ENCODE peak calls at places on chromosomes 2 and 18, in four cellular contexts. One of them, this sample, is unnamed.

GRCh38 chr2:20221169-20221938 is 3.6 kb downstream of the SDC1 start:
- DNase-seq in GF-D8: no peak
- DNase-seq in Right ventricle myocardium superior: no peak
- DNase-seq in mammary epithelial cell: peak; percentile 75
- DNase-seq in this sample: no peak

GRCh38 chr2:241598487-241598886 is 38.5 kb downstream of the THAP4 start:
- DNase-seq in mammary epithelial cell: peak; percentile 11
- DNase-seq in GF-D8: no peak
- DNase-seq in Right ventricle myocardium superior: no peak
- DNase-seq in this sample: peak; percentile 71

GRCh38 chr2:27379383-27379839 is 1.1 kb downstream of the ZNF513 start:
- DNase-seq in mammary epithelial cell: no peak
- DNase-seq in GF-D8: no peak
- DNase-seq in Right ventricle myocardium superior: no peak
- DNase-seq in this sample: no peak

GRCh38 chr2:199757466-199757865 is 93.5 kb downstream of the FTCDNL1 start:
- DNase-seq in GF-D8: no peak
- DNase-seq in mammary epithelial cell: no peak
- DNase-seq in Right ventricle myocardium superior: peak; percentile 62
- DNase-seq in this sample: no peak

GRCh38 chr18:6044773-6045172 is 149.5 kb upstream of the TMEM200C start:
- DNase-seq in GF-D8: no peak
- DNase-seq in Right ventricle myocardium superior: no peak
- DNase-seq in mammary epithelial cell: no peak
- DNase-seq in this sample: no peak

GRCh38 chr2:33505966-33506365 is 29.5 kb downstream of the RASGRP3 start:
- DNase-seq in Right ventricle myocardium superior: no peak
- DNase-seq in mammary epithelial cell: peak; percentile 79
- DNase-seq in GF-D8: no peak
- DNase-seq in this sample: no peak

GRCh38 chr2:82790277-82791021 is 1668.6 kb downstream of the SUCLG1 start:
- DNase-seq in Right ventricle myocardium superior: no peak
- DNase-seq in GF-D8: no peak
- DNase-seq in mammary epithelial cell: no peak
- DNase-seq in this sample: peak; percentile 72

GRCh38 chr2:29213871-29214341 is 98.7 kb downstream of the CLIP4 start:
- DNase-seq in mammary epithelial cell: no peak
- DNase-seq in GF-D8: no peak
- DNase-seq in Right ventricle myocardium superior: no peak
- DNase-seq in this sample: peak; percentile 74

GRCh38 chr2:72415256-72415655 is 267.6 kb upstream of the CYP26B1 start:
- DNase-seq in GF-D8: no peak
- DNase-seq in Right ventricle myocardium superior: no peak
- DNase-seq in mammary epithelial cell: peak; percentile 18
- DNase-seq in this sample: no peak

GRCh38 chr18:77071711-77072292 is 60.8 kb downstream of the MBP start:
- DNase-seq in Right ventricle myocardium superior: no peak
- DNase-seq in GF-D8: no peak
- DNase-seq in mammary epithelial cell: no peak
- DNase-seq in this sample: no peak

GRCh38 chr18:475202-475624 is 25.3 kb downstream of the COLEC12 start:
- DNase-seq in GF-D8: no peak
- DNase-seq in mammary epithelial cell: no peak
- DNase-seq in Right ventricle myocardium superior: no peak
- DNase-seq in this sample: peak; percentile 61

GRCh38 chr2:173048901-173049661 is 26.6 kb upstream of the MAP3K20 start:
- DNase-seq in Right ventricle myocardium superior: peak; percentile 80
- DNase-seq in mammary epithelial cell: peak; percentile 99
- DNase-seq in GF-D8: peak; percentile 29
- DNase-seq in this sample: no peak

GRCh38 chr18:5285326-5285725 is 10.2 kb downstream of the ZBTB14 start:
- DNase-seq in mammary epithelial cell: no peak
- DNase-seq in GF-D8: no peak
- DNase-seq in Right ventricle myocardium superior: no peak
- DNase-seq in this sample: no peak

GRCh38 chr18:986071-986470 is 81.4 kb downstream of the ADCYAP1 start:
- DNase-seq in GF-D8: no peak
- DNase-seq in mammary epithelial cell: no peak
- DNase-seq in Right ventricle myocardium superior: no peak
- DNase-seq in this sample: no peak

GRCh38 chr2:84302513-84303412 is 156.3 kb downstream of the SUCLG1 start:
- DNase-seq in Right ventricle myocardium superior: no peak
- DNase-seq in GF-D8: peak; percentile 14
- DNase-seq in mammary epithelial cell: peak; percentile 46
- DNase-seq in this sample: peak; percentile 85

GRCh38 chr2:20645301-20645701 is 5.6 kb downstream of the HS1BP3 start:
- DNase-seq in Right ventricle myocardium superior: peak; percentile 12
- DNase-seq in GF-D8: no peak
- DNase-seq in mammary epithelial cell: no peak
- DNase-seq in this sample: no peak

GRCh38 chr2:229879551-229879950 is 42.3 kb downstream of the TRIP12 start:
- DNase-seq in GF-D8: no peak
- DNase-seq in Right ventricle myocardium superior: no peak
- DNase-seq in mammary epithelial cell: no peak
- DNase-seq in this sample: no peak

GRCh38 chr2:1790473-1790872 is 46.2 kb upstream of the PXDN start:
- DNase-seq in GF-D8: no peak
- DNase-seq in mammary epithelial cell: no peak
- DNase-seq in Right ventricle myocardium superior: no peak
- DNase-seq in this sample: no peak

GRCh38 chr2:37350034-37350433 is 5.6 kb downstream of the QPCT start:
- DNase-seq in GF-D8: no peak
- DNase-seq in Right ventricle myocardium superior: peak; percentile 30
- DNase-seq in mammary epithelial cell: no peak
- DNase-seq in this sample: peak; percentile 71

GRCh38 chr2:80303006-80303741 is 1.4 kb downstream of the LRRTM1 start:
- DNase-seq in mammary epithelial cell: no peak
- DNase-seq in GF-D8: no peak
- DNase-seq in Right ventricle myocardium superior: no peak
- DNase-seq in this sample: peak; percentile 76

GRCh38 chr18:56402872-56403516 is 235.4 kb downstream of the TXNL1 start:
- DNase-seq in GF-D8: no peak
- DNase-seq in Right ventricle myocardium superior: no peak
- DNase-seq in mammary epithelial cell: peak; percentile 79
- DNase-seq in this sample: no peak

GRCh38 chr2:177303939-177304338 is 39.4 kb upstream of the NFE2L2 start:
- DNase-seq in mammary epithelial cell: no peak
- DNase-seq in Right ventricle myocardium superior: no peak
- DNase-seq in GF-D8: no peak
- DNase-seq in this sample: no peak

GRCh38 chr2:240921319-240922233 is 15.4 kb downstream of the CROCC2 start:
- DNase-seq in Right ventricle myocardium superior: peak; percentile 76
- DNase-seq in mammary epithelial cell: peak; percentile 80
- DNase-seq in GF-D8: no peak
- DNase-seq in this sample: no peak

GRCh38 chr2:115910270-115910669 is 1467.8 kb downstream of the DPP10 start:
- DNase-seq in mammary epithelial cell: no peak
- DNase-seq in GF-D8: no peak
- DNase-seq in Right ventricle myocardium superior: no peak
- DNase-seq in this sample: peak; percentile 14

GRCh38 chr18:39414009-39414700 is 1848.6 kb upstream of the CELF4 start:
- DNase-seq in Right ventricle myocardium superior: no peak
- DNase-seq in GF-D8: no peak
- DNase-seq in mammary epithelial cell: peak; percentile 88
- DNase-seq in this sample: no peak

GRCh38 chr2:75292826-75293225 is 93.5 kb upstream of the TACR1 start:
- DNase-seq in GF-D8: no peak
- DNase-seq in Right ventricle myocardium superior: no peak
- DNase-seq in mammary epithelial cell: peak; percentile 79
- DNase-seq in this sample: no peak

GRCh38 chr2:62216616-62217015 is 20.7 kb downstream of the B3GNT2 start:
- DNase-seq in GF-D8: no peak
- DNase-seq in Right ventricle myocardium superior: no peak
- DNase-seq in mammary epithelial cell: peak; percentile 74
- DNase-seq in this sample: no peak

GRCh38 chr18:9333441-9334350 is 877 bp upstream of the TWSG1 start:
- DNase-seq in mammary epithelial cell: no peak
- DNase-seq in Right ventricle myocardium superior: peak; percentile 54
- DNase-seq in GF-D8: peak; percentile 69
- DNase-seq in this sample: peak; percentile 9

GRCh38 chr18:7808992-7809391 is 241.9 kb downstream of the PTPRM start:
- DNase-seq in Right ventricle myocardium superior: no peak
- DNase-seq in GF-D8: no peak
- DNase-seq in mammary epithelial cell: no peak
- DNase-seq in this sample: no peak

GRCh38 chr18:75167759-75168211 is 41.2 kb downstream of the PTGR3 start:
- DNase-seq in GF-D8: no peak
- DNase-seq in mammary epithelial cell: no peak
- DNase-seq in Right ventricle myocardium superior: peak; percentile 53
- DNase-seq in this sample: no peak

GRCh38 chr18:28816155-28816554 is 639.2 kb upstream of the CDH2 start:
- DNase-seq in mammary epithelial cell: no peak
- DNase-seq in GF-D8: no peak
- DNase-seq in Right ventricle myocardium superior: no peak
- DNase-seq in this sample: no peak

GRCh38 chr2:36480596-36480995 is 117.4 kb downstream of the FEZ2 start:
- DNase-seq in Right ventricle myocardium superior: no peak
- DNase-seq in mammary epithelial cell: no peak
- DNase-seq in GF-D8: no peak
- DNase-seq in this sample: no peak